ENCODE peak calls at places on chromosomes 4 and X, in eight cellular contexts. One of them, this sample, is unnamed. For H3K27me3, the result is how much of the 10 kb centered on the place peaks cover.

GRCh38 chrX:141439651-141440050 is 144.9 kb downstream of the SPANXA1 start:
- DNase-seq in uterus: no peak
- DNase-seq in brain microvascular endothelial cell: no peak
- DNase-seq in SK-N-SH: no peak
- DNase-seq in neuronal stem cell: no peak
- DNase-seq in dorsolateral prefrontal cortex: no peak
- DNase-seq in heart right ventricle: no peak
- DNase-seq in CD8-positive, alpha-beta memory T cell: no peak
- DNase-seq in this sample: no peak

GRCh38 chrX:54208531-54208930 is 25.5 kb upstream of the FAM120C start:
- DNase-seq in neuronal stem cell: no peak
- DNase-seq in CD8-positive, alpha-beta memory T cell: no peak
- DNase-seq in SK-N-SH: no peak
- DNase-seq in heart right ventricle: no peak
- DNase-seq in uterus: no peak
- DNase-seq in dorsolateral prefrontal cortex: no peak
- DNase-seq in brain microvascular endothelial cell: peak
- DNase-seq in this sample: no peak

GRCh38 chr4:3287972-3288570 is 4.8 kb upstream of the RGS12 start:
- DNase-seq in SK-N-SH: no peak
- DNase-seq in heart right ventricle: no peak
- DNase-seq in neuronal stem cell: no peak
- DNase-seq in CD8-positive, alpha-beta memory T cell: no peak
- DNase-seq in dorsolateral prefrontal cortex: no peak
- DNase-seq in brain microvascular endothelial cell: no peak
- DNase-seq in uterus: no peak
- DNase-seq in this sample: no peak

GRCh38 chr4:20252656-20253271 is 1.1 kb downstream of the SLIT2 start:
- DNase-seq in dorsolateral prefrontal cortex: peak
- DNase-seq in uterus: peak
- DNase-seq in neuronal stem cell: peak
- DNase-seq in brain microvascular endothelial cell: no peak
- DNase-seq in SK-N-SH: peak
- DNase-seq in CD8-positive, alpha-beta memory T cell: no peak
- DNase-seq in heart right ventricle: peak
- DNase-seq in this sample: no peak

GRCh38 chrX:9905288-9905687 is 61.9 kb upstream of the CLDN34 start:
- DNase-seq in heart right ventricle: no peak
- DNase-seq in brain microvascular endothelial cell: peak
- DNase-seq in neuronal stem cell: no peak
- DNase-seq in uterus: no peak
- DNase-seq in SK-N-SH: no peak
- DNase-seq in dorsolateral prefrontal cortex: no peak
- DNase-seq in CD8-positive, alpha-beta memory T cell: no peak
- DNase-seq in this sample: no peak

GRCh38 chr4:187618701-187619278 is 376.8 kb upstream of the ZFP42 start:
- DNase-seq in brain microvascular endothelial cell: peak
- DNase-seq in dorsolateral prefrontal cortex: no peak
- DNase-seq in uterus: no peak
- DNase-seq in heart right ventricle: no peak
- DNase-seq in neuronal stem cell: no peak
- DNase-seq in SK-N-SH: no peak
- DNase-seq in CD8-positive, alpha-beta memory T cell: no peak
- DNase-seq in this sample: no peak

GRCh38 chr4:121070696-121071639 is 1.4 kb downstream of the NDNF start:
- DNase-seq in CD8-positive, alpha-beta memory T cell: no peak
- DNase-seq in heart right ventricle: peak
- DNase-seq in SK-N-SH: peak
- DNase-seq in neuronal stem cell: peak
- DNase-seq in brain microvascular endothelial cell: no peak
- DNase-seq in dorsolateral prefrontal cortex: no peak
- DNase-seq in uterus: no peak
- DNase-seq in this sample: peak

GRCh38 chrX:9948406-9948805 is 18.8 kb upstream of the CLDN34 start:
- DNase-seq in neuronal stem cell: no peak
- DNase-seq in CD8-positive, alpha-beta memory T cell: no peak
- DNase-seq in brain microvascular endothelial cell: no peak
- DNase-seq in dorsolateral prefrontal cortex: no peak
- DNase-seq in heart right ventricle: no peak
- DNase-seq in uterus: no peak
- DNase-seq in SK-N-SH: no peak
- DNase-seq in this sample: no peak

GRCh38 chrX:9471571-9471985 is 6.7 kb downstream of the TBL1X start:
- DNase-seq in heart right ventricle: no peak
- DNase-seq in CD8-positive, alpha-beta memory T cell: no peak
- DNase-seq in dorsolateral prefrontal cortex: no peak
- DNase-seq in brain microvascular endothelial cell: no peak
- DNase-seq in neuronal stem cell: no peak
- DNase-seq in uterus: no peak
- DNase-seq in SK-N-SH: no peak
- DNase-seq in this sample: peak

GRCh38 chrX:123171781-123172180 is 12.3 kb upstream of the GRIA3 start:
- DNase-seq in dorsolateral prefrontal cortex: no peak
- DNase-seq in uterus: no peak
- DNase-seq in SK-N-SH: no peak
- DNase-seq in brain microvascular endothelial cell: peak
- DNase-seq in heart right ventricle: no peak
- DNase-seq in CD8-positive, alpha-beta memory T cell: no peak
- DNase-seq in neuronal stem cell: no peak
- DNase-seq in this sample: no peak

GRCh38 chr4:6658204-6658585 is 17.7 kb downstream of the MRFAP1 start:
- DNase-seq in CD8-positive, alpha-beta memory T cell: no peak
- DNase-seq in dorsolateral prefrontal cortex: no peak
- DNase-seq in heart right ventricle: no peak
- DNase-seq in brain microvascular endothelial cell: no peak
- DNase-seq in uterus: no peak
- DNase-seq in neuronal stem cell: no peak
- DNase-seq in SK-N-SH: no peak
- DNase-seq in this sample: no peak

GRCh38 chr4:6659897-6660296 is 19.4 kb downstream of the MRFAP1 start:
- DNase-seq in uterus: no peak
- DNase-seq in brain microvascular endothelial cell: no peak
- DNase-seq in CD8-positive, alpha-beta memory T cell: no peak
- DNase-seq in dorsolateral prefrontal cortex: no peak
- DNase-seq in SK-N-SH: no peak
- DNase-seq in heart right ventricle: no peak
- DNase-seq in neuronal stem cell: no peak
- DNase-seq in this sample: no peak

GRCh38 chr4:6658635-6659075 is 18.2 kb downstream of the MRFAP1 start:
- DNase-seq in SK-N-SH: no peak
- DNase-seq in neuronal stem cell: no peak
- DNase-seq in uterus: no peak
- DNase-seq in CD8-positive, alpha-beta memory T cell: peak
- DNase-seq in heart right ventricle: no peak
- DNase-seq in dorsolateral prefrontal cortex: no peak
- DNase-seq in brain microvascular endothelial cell: peak
- DNase-seq in this sample: no peak

GRCh38 chr4:6662591-6662990 is 22.1 kb downstream of the MRFAP1 start:
- DNase-seq in dorsolateral prefrontal cortex: no peak
- DNase-seq in brain microvascular endothelial cell: no peak
- DNase-seq in CD8-positive, alpha-beta memory T cell: no peak
- DNase-seq in uterus: no peak
- DNase-seq in heart right ventricle: no peak
- DNase-seq in SK-N-SH: no peak
- DNase-seq in neuronal stem cell: no peak
- DNase-seq in this sample: no peak

DNA sequence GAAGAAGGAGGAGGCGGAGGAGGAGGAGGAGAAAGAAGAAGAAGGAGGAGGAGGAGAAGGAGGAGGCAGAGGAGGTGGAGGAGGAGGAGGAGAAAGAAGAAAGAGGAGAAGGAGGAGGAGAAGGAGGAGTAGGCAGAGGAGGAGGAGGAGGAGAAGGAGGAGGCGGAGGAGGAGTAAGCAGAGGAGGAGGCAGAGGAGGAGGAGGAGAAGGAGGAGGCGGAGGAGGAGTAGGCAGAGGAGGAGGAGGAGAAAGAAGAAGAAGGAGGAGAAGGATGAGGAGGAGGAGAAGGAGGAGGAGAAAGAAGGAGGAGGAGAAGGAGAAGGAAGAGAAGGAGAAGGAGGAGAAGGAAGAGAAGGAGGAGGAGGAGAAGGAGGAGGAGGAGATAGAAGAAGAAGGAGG is 19.9 kb downstream of the MRFAP1 start:
- DNase-seq in SK-N-SH: no peak
- DNase-seq in uterus: no peak
- DNase-seq in heart right ventricle: no peak
- DNase-seq in dorsolateral prefrontal cortex: no peak
- DNase-seq in neuronal stem cell: no peak
- DNase-seq in brain microvascular endothelial cell: no peak
- DNase-seq in CD8-positive, alpha-beta memory T cell: no peak
- DNase-seq in this sample: no peak
- H3K27me3 ChIP-seq in SK-N-SH: under half
- H3K27me3 ChIP-seq in uterus: under half
- H3K27me3 ChIP-seq in heart right ventricle: under half
- H3K27me3 ChIP-seq in dorsolateral prefrontal cortex: under half
- H3K27me3 ChIP-seq in neuronal stem cell: under half
- H3K27me3 ChIP-seq in brain microvascular endothelial cell: under half
- H3K27me3 ChIP-seq in CD8-positive, alpha-beta memory T cell: under half
- H3K27me3 ChIP-seq in this sample: under half

DNA sequence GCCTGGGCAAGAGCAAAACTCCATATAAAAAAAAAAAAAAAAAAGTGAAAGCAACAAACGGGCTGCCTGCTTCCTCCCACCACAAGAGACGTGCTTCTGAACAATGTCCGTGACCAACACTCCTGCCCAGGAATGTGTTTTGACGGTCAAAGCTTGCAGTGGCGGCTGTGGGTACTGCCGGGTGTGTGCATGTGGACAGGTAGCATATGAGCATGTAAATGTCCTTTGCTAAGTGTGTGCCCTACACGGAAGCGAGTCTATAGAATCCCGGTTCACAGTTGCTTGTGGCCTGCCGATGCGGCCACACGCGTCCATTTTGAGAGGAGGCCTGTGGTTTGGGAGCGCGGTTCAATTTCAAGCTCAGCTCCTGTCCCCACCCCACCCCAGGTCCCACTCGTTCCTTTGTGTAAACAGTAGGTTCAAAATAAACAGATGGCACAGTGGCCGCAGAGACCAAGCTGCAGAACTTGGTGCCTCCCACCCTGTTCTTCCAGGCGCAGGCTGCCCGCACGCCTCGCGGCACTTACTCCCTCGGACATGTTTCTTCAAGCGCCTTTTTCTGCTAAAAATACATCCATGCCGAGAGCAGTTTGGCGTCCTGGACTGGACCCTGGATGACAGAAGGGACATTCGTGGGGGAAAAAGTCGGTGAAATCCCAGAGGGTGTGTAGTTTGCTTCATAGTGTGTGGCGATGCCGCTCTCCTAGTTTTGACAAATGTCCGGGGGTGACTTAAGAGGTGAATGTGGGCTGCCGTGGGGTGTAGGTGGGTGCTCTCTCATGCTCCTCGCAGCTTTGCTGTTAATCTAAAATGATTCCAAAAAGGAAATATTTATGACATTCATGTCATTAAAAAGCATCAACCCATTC is 11.5 kb upstream of the NKX1-1 start:
- DNase-seq in SK-N-SH: peak
- DNase-seq in CD8-positive, alpha-beta memory T cell: no peak
- DNase-seq in uterus: no peak
- DNase-seq in brain microvascular endothelial cell: no peak
- DNase-seq in neuronal stem cell: no peak
- DNase-seq in heart right ventricle: no peak
- DNase-seq in dorsolateral prefrontal cortex: peak
- DNase-seq in this sample: peak
- H3K27me3 ChIP-seq in SK-N-SH: half or more
- H3K27me3 ChIP-seq in CD8-positive, alpha-beta memory T cell: under half
- H3K27me3 ChIP-seq in uterus: under half
- H3K27me3 ChIP-seq in brain microvascular endothelial cell: under half
- H3K27me3 ChIP-seq in neuronal stem cell: under half
- H3K27me3 ChIP-seq in heart right ventricle: under half
- H3K27me3 ChIP-seq in dorsolateral prefrontal cortex: half or more
- H3K27me3 ChIP-seq in this sample: under half

GRCh38 chr4:108156391-108156790 is 12.3 kb downstream of the LEF1 start:
- DNase-seq in CD8-positive, alpha-beta memory T cell: no peak
- DNase-seq in uterus: no peak
- DNase-seq in heart right ventricle: no peak
- DNase-seq in neuronal stem cell: no peak
- DNase-seq in dorsolateral prefrontal cortex: no peak
- DNase-seq in brain microvascular endothelial cell: no peak
- DNase-seq in SK-N-SH: no peak
- DNase-seq in this sample: no peak

GRCh38 chr4:108155373-108155772 is 13.4 kb downstream of the LEF1 start:
- DNase-seq in SK-N-SH: no peak
- DNase-seq in brain microvascular endothelial cell: no peak
- DNase-seq in heart right ventricle: no peak
- DNase-seq in CD8-positive, alpha-beta memory T cell: no peak
- DNase-seq in dorsolateral prefrontal cortex: no peak
- DNase-seq in uterus: no peak
- DNase-seq in neuronal stem cell: peak
- DNase-seq in this sample: no peak

GRCh38 chr4:108160741-108161352 is 7.9 kb downstream of the LEF1 start:
- DNase-seq in SK-N-SH: no peak
- DNase-seq in uterus: no peak
- DNase-seq in CD8-positive, alpha-beta memory T cell: no peak
- DNase-seq in brain microvascular endothelial cell: no peak
- DNase-seq in dorsolateral prefrontal cortex: no peak
- DNase-seq in heart right ventricle: no peak
- DNase-seq in neuronal stem cell: no peak
- DNase-seq in this sample: no peak

GRCh38 chr4:108159845-108160244 is 8.9 kb downstream of the LEF1 start:
- DNase-seq in uterus: no peak
- DNase-seq in dorsolateral prefrontal cortex: no peak
- DNase-seq in neuronal stem cell: no peak
- DNase-seq in SK-N-SH: no peak
- DNase-seq in heart right ventricle: no peak
- DNase-seq in brain microvascular endothelial cell: no peak
- DNase-seq in CD8-positive, alpha-beta memory T cell: no peak
- DNase-seq in this sample: no peak

DNA sequence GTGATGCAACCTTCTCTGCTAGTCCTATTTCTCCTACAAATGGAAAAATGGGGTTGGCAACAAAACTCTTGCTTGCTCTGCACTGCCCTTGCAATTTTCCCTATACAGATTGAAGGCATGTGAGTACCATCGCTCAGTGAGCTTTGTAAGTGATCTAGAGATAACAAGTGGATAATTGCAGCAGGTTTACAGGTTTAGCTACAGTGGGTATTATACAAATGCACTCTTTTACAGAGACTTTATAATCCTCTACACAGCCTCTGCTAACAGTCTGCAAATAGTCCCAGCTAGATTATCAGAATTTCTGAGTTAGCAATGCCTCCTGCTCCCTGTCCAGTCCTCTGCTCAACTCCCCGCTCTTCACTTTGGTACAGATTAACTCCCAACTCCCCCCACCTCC is 11.1 kb downstream of the LEF1 start:
- DNase-seq in heart right ventricle: no peak
- DNase-seq in CD8-positive, alpha-beta memory T cell: no peak
- DNase-seq in neuronal stem cell: no peak
- DNase-seq in dorsolateral prefrontal cortex: no peak
- DNase-seq in brain microvascular endothelial cell: no peak
- DNase-seq in SK-N-SH: no peak
- DNase-seq in uterus: no peak
- DNase-seq in this sample: no peak
- H3K27me3 ChIP-seq in heart right ventricle: under half
- H3K27me3 ChIP-seq in CD8-positive, alpha-beta memory T cell: under half
- H3K27me3 ChIP-seq in neuronal stem cell: under half
- H3K27me3 ChIP-seq in dorsolateral prefrontal cortex: under half
- H3K27me3 ChIP-seq in brain microvascular endothelial cell: under half
- H3K27me3 ChIP-seq in SK-N-SH: under half
- H3K27me3 ChIP-seq in uterus: under half
- H3K27me3 ChIP-seq in this sample: under half

DNA sequence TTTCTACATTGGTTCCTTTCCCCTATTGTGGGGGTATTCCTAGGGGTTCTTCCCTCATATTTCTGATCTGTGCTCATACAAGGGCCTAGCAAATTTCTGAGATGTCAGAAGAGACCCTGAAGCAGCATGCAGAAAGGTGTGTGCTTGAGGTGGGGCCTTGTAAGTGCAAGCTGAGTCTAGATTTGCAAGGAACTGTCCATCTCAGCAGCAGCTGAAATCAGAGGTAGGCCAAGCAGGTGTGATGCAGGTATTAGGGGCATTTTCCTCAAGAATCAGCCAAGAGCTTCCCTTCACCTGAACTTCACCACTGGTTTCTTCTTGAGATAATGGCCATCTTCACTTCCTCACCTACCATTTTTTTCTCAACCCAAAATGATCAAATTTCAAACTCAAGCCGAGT is 45.1 kb downstream of the ASB9 start:
- DNase-seq in neuronal stem cell: no peak
- DNase-seq in brain microvascular endothelial cell: no peak
- DNase-seq in dorsolateral prefrontal cortex: no peak
- DNase-seq in uterus: no peak
- DNase-seq in SK-N-SH: no peak
- DNase-seq in CD8-positive, alpha-beta memory T cell: no peak
- DNase-seq in heart right ventricle: no peak
- DNase-seq in this sample: no peak
- H3K27me3 ChIP-seq in neuronal stem cell: under half
- H3K27me3 ChIP-seq in brain microvascular endothelial cell: under half
- H3K27me3 ChIP-seq in dorsolateral prefrontal cortex: half or more
- H3K27me3 ChIP-seq in uterus: under half
- H3K27me3 ChIP-seq in SK-N-SH: under half
- H3K27me3 ChIP-seq in CD8-positive, alpha-beta memory T cell: under half
- H3K27me3 ChIP-seq in heart right ventricle: under half
- H3K27me3 ChIP-seq in this sample: under half

This sample was measured in Caco-2.